ENCODE peak calls at places on chromosomes 3 and 15, in six cellular contexts. D is neuronal stem cell, T is IMR-90, E is mesenchymal stem cell, W is H9, L is H1. Y is an unnamed sample.
A peak's percentile ranks its signal among the peaks of the same experiment; 100 is the strongest.

GRCh38 chr15:35506272-35506870 is 39.6 kb downstream of the DPH6 start:
- DNase-seq in D (peak; percentile 1), L (no peak), W (no peak), E (no peak), T (no peak), Y (no peak)

GRCh38 chr15:63514533-63514943 is 10.1 kb downstream of the USP3 start:
- DNase-seq in D (no peak), L (no peak), E (peak; percentile 67), T (peak; percentile 88), W (no peak), Y (no peak)

GRCh38 chr3:194872669-194872977 is 186.9 kb downstream of the FAM43A start:
- DNase-seq in L (no peak), T (peak; percentile 83), E (peak; percentile 41), D (no peak), W (peak; percentile 47), Y (peak; percentile 52)

GRCh38 chr15:82146990-82147461 is 101.2 kb upstream of the MEX3B start:
- DNase-seq in E (peak; percentile 76), D (no peak), W (no peak), L (no peak), T (peak; percentile 90), Y (peak; percentile 66)

GRCh38 chr15:70539912-70540520 is 223.3 kb downstream of the UACA start:
- DNase-seq in W (no peak), T (no peak), E (no peak), L (no peak), D (no peak), Y (peak; percentile 40)

GRCh38 chr3:195467641-195468390 is 25.0 kb upstream of the ACAP2 start:
- DNase-seq in T (peak; percentile 59), W (no peak), L (no peak), E (peak; percentile 43), D (no peak), Y (no peak)

GRCh38 chr3:29440321-29441019 is 159.6 kb downstream of the RBMS3 start:
- DNase-seq in E (peak; percentile 87), W (no peak), D (peak; percentile 45), T (no peak), L (no peak), Y (peak; percentile 33)

GRCh38 chr15:77654975-77655374 is 22.3 kb upstream of the LINGO1 start:
- DNase-seq in D (no peak), E (peak; percentile 11), T (no peak), W (peak; percentile 76), L (no peak), Y (peak; percentile 75)

GRCh38 chr3:160472344-160472743 is 22.8 kb upstream of the TRIM59 start:
- DNase-seq in L (no peak), T (no peak), E (no peak), D (no peak), W (no peak), Y (no peak)

GRCh38 chr3:133452603-133453313 is 52.9 kb downstream of the BFSP2 start:
- DNase-seq in T (no peak), W (no peak), L (no peak), E (no peak), D (no peak), Y (peak; percentile 23)

GRCh38 chr15:67138946-67139855 is 73.8 kb downstream of the SMAD3 start:
- DNase-seq in E (no peak), D (no peak), L (no peak), W (no peak), T (peak; percentile 52), Y (no peak)

GRCh38 chr3:50189274-50189673 is 2.1 kb upstream of the GNAT1 start:
- DNase-seq in T (peak; percentile 79), E (peak; percentile 83), W (peak; percentile 79), L (no peak), D (peak; percentile 66), Y (peak; percentile 83)

DNA sequence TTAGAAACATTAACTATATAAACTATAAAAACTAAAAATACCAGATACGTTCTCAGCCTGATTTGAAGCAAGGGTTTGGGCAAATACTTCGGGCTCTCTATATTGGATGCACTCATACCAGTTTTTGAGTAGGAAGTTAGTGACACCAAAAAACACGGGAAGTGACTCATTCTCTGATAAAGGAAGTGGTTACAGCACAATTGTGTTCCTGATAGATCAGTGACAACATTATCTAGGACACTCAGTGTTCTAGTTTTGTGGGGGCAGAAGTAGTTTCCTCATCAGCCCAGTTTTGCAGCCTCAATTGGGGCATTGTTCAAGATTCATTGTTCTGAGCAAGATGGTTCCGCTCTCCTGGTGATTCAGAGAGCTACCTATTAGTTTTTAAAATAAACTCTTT is 469.6 kb upstream of the DPPA4 start:
- DNase-seq in L (no peak), D (no peak), T (peak; percentile 56), W (no peak), E (peak; percentile 34), Y (peak; percentile 17)
- H3K4me2 ChIP-seq in L (no peak overlapping the region), D (no peak overlapping the region), T (peak overlapping the region; percentile 22), W (no peak overlapping the region), E (no peak overlapping the region), Y (no peak overlapping the region)

DNA sequence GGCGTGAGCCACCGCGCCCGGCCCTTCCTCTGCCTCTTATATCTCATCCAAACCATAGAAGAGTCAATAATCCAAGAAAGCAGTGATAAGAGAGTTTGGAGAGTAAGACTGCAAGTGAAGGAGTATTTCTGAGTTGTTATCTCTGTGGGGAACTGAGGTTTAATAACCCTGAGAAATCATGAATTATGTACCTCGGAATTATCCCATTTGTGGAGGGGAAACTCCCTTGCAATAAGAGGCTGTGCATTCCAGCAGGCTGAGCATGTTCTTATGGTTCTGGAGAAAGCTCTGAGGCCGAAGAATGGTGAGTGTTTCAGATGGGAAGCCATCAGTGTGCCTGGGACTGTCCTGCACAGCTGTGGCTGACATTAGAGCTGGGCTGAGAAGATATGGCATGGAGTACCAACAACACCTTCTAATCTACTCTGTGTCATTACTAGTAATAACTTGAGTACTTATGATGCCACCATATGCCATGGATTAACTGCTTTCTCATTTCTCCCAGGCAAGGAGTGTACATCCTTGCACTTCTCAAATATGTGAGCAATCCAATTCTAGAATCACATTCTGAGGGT is 31.4 kb upstream of the NOX5 start:
- DNase-seq in T (no peak), D (no peak), L (no peak), E (no peak), W (no peak), Y (no peak)
- H2BK15ac ChIP-seq in T (no peak overlapping the region), D (no peak overlapping the region), L (no peak overlapping the region), E (no peak overlapping the region), W (no peak overlapping the region), Y (no peak overlapping the region)

GRCh38 chr3:49006591-49007067 is 562 bp upstream of the WDR6 start:
- DNase-seq in L (no peak), W (no peak), E (peak; percentile 65), T (peak; percentile 63), D (no peak), Y (no peak)
- H3K18ac ChIP-seq in L (peak overlapping the region; percentile 82), W (peak overlapping the region; percentile 62), E (peak overlapping the region; percentile 89), T (peak overlapping the region; percentile 14), D (peak overlapping the region; percentile 95), Y (no peak overlapping the region)

DNA sequence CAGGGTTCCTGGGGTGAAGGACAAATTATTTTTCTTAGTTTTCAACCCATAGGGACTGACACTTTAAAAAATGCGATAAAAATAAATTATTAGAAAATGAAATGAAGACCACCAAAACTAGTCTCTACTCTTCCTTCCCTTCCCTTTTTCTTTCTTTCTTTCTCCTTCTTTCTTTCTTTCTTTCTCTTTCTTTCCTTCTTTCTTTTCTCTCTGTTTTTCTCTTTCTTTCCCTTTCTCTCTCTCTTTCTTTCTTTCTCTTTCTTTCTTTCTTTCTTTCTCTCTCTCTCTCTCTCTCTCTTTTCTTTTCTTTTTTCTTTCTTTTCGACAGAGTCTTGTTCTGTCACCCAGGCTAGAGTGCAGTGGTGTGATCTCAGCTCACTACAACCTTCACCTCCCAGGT is 99.3 kb upstream of the TNFAIP8L3 start:
- DNase-seq in E (no peak), D (no peak), W (no peak), L (no peak), T (no peak), Y (no peak)
- H3K4me2 ChIP-seq in E (no peak overlapping the region), D (no peak overlapping the region), W (no peak overlapping the region), L (no peak overlapping the region), T (no peak overlapping the region), Y (no peak overlapping the region)

GRCh38 chr3:179828738-179829137 is 175.9 kb downstream of the USP13 start:
- DNase-seq in W (no peak), T (no peak), E (no peak), L (no peak), D (no peak), Y (no peak)
- H2BK15ac ChIP-seq in W (no peak overlapping the region), T (no peak overlapping the region), E (no peak overlapping the region), L (no peak overlapping the region), D (no peak overlapping the region), Y (no peak overlapping the region)

GRCh38 chr15:74420193-74420905 is 13.4 kb downstream of the SEMA7A start:
- DNase-seq in W (no peak), L (no peak), T (no peak), D (no peak), E (no peak), Y (no peak)
- H3K18ac ChIP-seq in W (no peak overlapping the region), L (peak overlapping the region; percentile 9), T (no peak overlapping the region), D (peak overlapping the region; percentile 65), E (peak overlapping the region; percentile 28), Y (no peak overlapping the region)

GRCh38 chr15:88904257-88904807 is 8.8 kb downstream of the MFGE8 start:
- DNase-seq in T (no peak), E (no peak), W (no peak), L (no peak), D (no peak), Y (no peak)
- H3K4me2 ChIP-seq in T (no peak overlapping the region), E (no peak overlapping the region), W (no peak overlapping the region), L (no peak overlapping the region), D (no peak overlapping the region), Y (no peak overlapping the region)

DNA sequence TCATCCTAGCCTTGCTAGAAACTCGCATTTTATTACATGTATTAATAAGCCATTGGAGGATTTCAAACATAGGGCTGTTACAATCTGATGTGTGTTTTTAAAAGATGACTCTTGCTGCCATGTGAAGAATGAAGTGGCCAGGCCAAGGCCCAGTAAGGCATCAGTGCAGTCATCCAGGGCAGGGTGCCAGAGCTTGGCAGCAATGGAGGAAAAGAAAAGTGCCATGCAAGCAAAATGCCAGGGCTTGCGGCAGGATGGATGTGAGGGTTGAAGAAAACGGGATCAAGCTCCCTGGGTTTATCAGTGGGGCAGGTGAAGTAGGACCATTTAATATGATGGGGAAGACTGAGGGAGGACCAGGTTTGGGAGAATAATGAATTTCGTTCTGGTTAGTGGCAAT is 183.6 kb downstream of the MINAR1 start:
- DNase-seq in T (no peak), D (no peak), L (no peak), E (no peak), W (no peak), Y (no peak)
- H2BK15ac ChIP-seq in T (no peak overlapping the region), D (no peak overlapping the region), L (no peak overlapping the region), E (no peak overlapping the region), W (no peak overlapping the region), Y (no peak overlapping the region)

GRCh38 chr15:39041979-39042485 is 477.4 kb upstream of the RASGRP1 start:
- DNase-seq in T (no peak), W (no peak), E (no peak), D (no peak), L (no peak), Y (no peak)
- H3K18ac ChIP-seq in T (no peak overlapping the region), W (no peak overlapping the region), E (no peak overlapping the region), D (no peak overlapping the region), L (no peak overlapping the region), Y (no peak overlapping the region)

GRCh38 chr15:51647128-51647562 is 24.6 kb upstream of the DMXL2 start:
- DNase-seq in E (peak; percentile 35), T (peak; percentile 43), L (no peak), D (no peak), W (no peak), Y (no peak)
- H3K4me2 ChIP-seq in E (no peak overlapping the region), T (no peak overlapping the region), L (no peak overlapping the region), D (no peak overlapping the region), W (no peak overlapping the region), Y (no peak overlapping the region)

Y was measured in mesendoderm.